ENCODE peak calls at places on chromosomes 5 and 9, in nine cellular contexts. One of them, this sample, is unnamed.

GRCh38 chr5:129904102-129904666 is at the start of gene CHSY3:
- DNase-seq in H9: peak
- DNase-seq in psoas muscle: peak
- DNase-seq in uterus: peak
- DNase-seq in AG04450: peak
- DNase-seq in CD8-positive, alpha-beta T cell: no peak
- DNase-seq in tibial nerve: peak
- DNase-seq in cardiac muscle cell: peak
- DNase-seq in tibial artery: peak
- DNase-seq in this sample: peak

GRCh38 chr9:124399323-124399962 is 15.8 kb downstream of the PSMB7 start:
- DNase-seq in psoas muscle: peak
- DNase-seq in cardiac muscle cell: peak
- DNase-seq in uterus: no peak
- DNase-seq in CD8-positive, alpha-beta T cell: no peak
- DNase-seq in H9: peak
- DNase-seq in tibial nerve: no peak
- DNase-seq in tibial artery: peak
- DNase-seq in AG04450: no peak
- DNase-seq in this sample: peak

GRCh38 chr9:87115790-87116189 is 168.5 kb upstream of the GAS1 start:
- DNase-seq in H9: no peak
- DNase-seq in AG04450: no peak
- DNase-seq in uterus: no peak
- DNase-seq in tibial artery: no peak
- DNase-seq in psoas muscle: no peak
- DNase-seq in CD8-positive, alpha-beta T cell: no peak
- DNase-seq in tibial nerve: no peak
- DNase-seq in cardiac muscle cell: peak
- DNase-seq in this sample: peak

GRCh38 chr9:96021616-96022444 is 146.3 kb downstream of the ERCC6L2 start:
- DNase-seq in CD8-positive, alpha-beta T cell: no peak
- DNase-seq in AG04450: no peak
- DNase-seq in tibial nerve: no peak
- DNase-seq in psoas muscle: no peak
- DNase-seq in tibial artery: no peak
- DNase-seq in cardiac muscle cell: no peak
- DNase-seq in uterus: no peak
- DNase-seq in H9: no peak
- DNase-seq in this sample: no peak

GRCh38 chr5:126482591-126482990 is 59.4 kb downstream of the GRAMD2B start:
- DNase-seq in H9: no peak
- DNase-seq in cardiac muscle cell: no peak
- DNase-seq in uterus: no peak
- DNase-seq in tibial nerve: no peak
- DNase-seq in tibial artery: no peak
- DNase-seq in AG04450: no peak
- DNase-seq in psoas muscle: no peak
- DNase-seq in CD8-positive, alpha-beta T cell: no peak
- DNase-seq in this sample: no peak

GRCh38 chr5:61767231-61768080 is 435.4 kb downstream of the ZSWIM6 start:
- DNase-seq in tibial nerve: no peak
- DNase-seq in uterus: no peak
- DNase-seq in psoas muscle: no peak
- DNase-seq in tibial artery: no peak
- DNase-seq in cardiac muscle cell: no peak
- DNase-seq in AG04450: no peak
- DNase-seq in H9: no peak
- DNase-seq in CD8-positive, alpha-beta T cell: no peak
- DNase-seq in this sample: no peak

GRCh38 chr9:109286571-109286977 is 34.3 kb downstream of the EPB41L4B start:
- DNase-seq in uterus: no peak
- DNase-seq in psoas muscle: no peak
- DNase-seq in cardiac muscle cell: peak
- DNase-seq in tibial nerve: no peak
- DNase-seq in H9: no peak
- DNase-seq in AG04450: no peak
- DNase-seq in tibial artery: no peak
- DNase-seq in CD8-positive, alpha-beta T cell: no peak
- DNase-seq in this sample: peak

GRCh38 chr5:136128416-136128935 is 4.2 kb upstream of the SMAD5 start:
- DNase-seq in AG04450: no peak
- DNase-seq in H9: no peak
- DNase-seq in psoas muscle: no peak
- DNase-seq in cardiac muscle cell: no peak
- DNase-seq in CD8-positive, alpha-beta T cell: no peak
- DNase-seq in uterus: no peak
- DNase-seq in tibial nerve: no peak
- DNase-seq in tibial artery: no peak
- DNase-seq in this sample: no peak

GRCh38 chr5:140153905-140154304 is 21.1 kb upstream of the CYSTM1 start:
- DNase-seq in cardiac muscle cell: no peak
- DNase-seq in uterus: no peak
- DNase-seq in H9: no peak
- DNase-seq in tibial nerve: no peak
- DNase-seq in psoas muscle: no peak
- DNase-seq in tibial artery: peak
- DNase-seq in CD8-positive, alpha-beta T cell: no peak
- DNase-seq in AG04450: no peak
- DNase-seq in this sample: no peak

GRCh38 chr5:180070726-180071417 is 687 bp downstream of the RNF130 start:
- DNase-seq in psoas muscle: no peak
- DNase-seq in CD8-positive, alpha-beta T cell: no peak
- DNase-seq in tibial artery: peak
- DNase-seq in tibial nerve: no peak
- DNase-seq in AG04450: no peak
- DNase-seq in H9: no peak
- DNase-seq in cardiac muscle cell: peak
- DNase-seq in uterus: peak
- DNase-seq in this sample: peak

GRCh38 chr5:79602884-79603283 is 9.4 kb upstream of the TENT2 start:
- DNase-seq in tibial artery: no peak
- DNase-seq in CD8-positive, alpha-beta T cell: no peak
- DNase-seq in AG04450: no peak
- DNase-seq in H9: no peak
- DNase-seq in psoas muscle: no peak
- DNase-seq in uterus: no peak
- DNase-seq in cardiac muscle cell: no peak
- DNase-seq in tibial nerve: no peak
- DNase-seq in this sample: no peak

GRCh38 chr5:122192883-122193496 is 63.6 kb downstream of the ZNF474 start:
- DNase-seq in tibial nerve: no peak
- DNase-seq in AG04450: peak
- DNase-seq in tibial artery: no peak
- DNase-seq in H9: no peak
- DNase-seq in CD8-positive, alpha-beta T cell: no peak
- DNase-seq in uterus: peak
- DNase-seq in cardiac muscle cell: peak
- DNase-seq in psoas muscle: no peak
- DNase-seq in this sample: peak

GRCh38 chr9:123617286-123617685 is 261.3 kb downstream of the CRB2 start:
- DNase-seq in uterus: no peak
- DNase-seq in CD8-positive, alpha-beta T cell: no peak
- DNase-seq in AG04450: no peak
- DNase-seq in cardiac muscle cell: no peak
- DNase-seq in tibial artery: no peak
- DNase-seq in tibial nerve: no peak
- DNase-seq in psoas muscle: no peak
- DNase-seq in H9: no peak
- DNase-seq in this sample: no peak

GRCh38 chr5:178785999-178786398 is 55.5 kb upstream of the ZNF354A start:
- DNase-seq in AG04450: no peak
- DNase-seq in psoas muscle: no peak
- DNase-seq in uterus: no peak
- DNase-seq in cardiac muscle cell: no peak
- DNase-seq in tibial artery: no peak
- DNase-seq in tibial nerve: no peak
- DNase-seq in H9: no peak
- DNase-seq in CD8-positive, alpha-beta T cell: no peak
- DNase-seq in this sample: peak

GRCh38 chr9:114512337-114512874 is 7.1 kb upstream of the WHRN start:
- DNase-seq in cardiac muscle cell: no peak
- DNase-seq in psoas muscle: no peak
- DNase-seq in tibial nerve: no peak
- DNase-seq in uterus: no peak
- DNase-seq in AG04450: no peak
- DNase-seq in tibial artery: no peak
- DNase-seq in CD8-positive, alpha-beta T cell: no peak
- DNase-seq in H9: no peak
- DNase-seq in this sample: no peak

GRCh38 chr9:128068656-128069221 is 707 bp downstream of the SLC25A25 start:
- DNase-seq in AG04450: no peak
- DNase-seq in tibial artery: no peak
- DNase-seq in tibial nerve: no peak
- DNase-seq in H9: no peak
- DNase-seq in psoas muscle: no peak
- DNase-seq in cardiac muscle cell: no peak
- DNase-seq in CD8-positive, alpha-beta T cell: no peak
- DNase-seq in uterus: no peak
- DNase-seq in this sample: no peak

GRCh38 chr9:18526686-18527085 is 52.7 kb downstream of the ADAMTSL1 start:
- DNase-seq in psoas muscle: no peak
- DNase-seq in AG04450: no peak
- DNase-seq in tibial artery: no peak
- DNase-seq in uterus: no peak
- DNase-seq in CD8-positive, alpha-beta T cell: no peak
- DNase-seq in tibial nerve: no peak
- DNase-seq in cardiac muscle cell: peak
- DNase-seq in H9: no peak
- DNase-seq in this sample: no peak

GRCh38 chr9:78118742-78119473 is 87.3 kb upstream of the GNAQ start:
- DNase-seq in tibial artery: no peak
- DNase-seq in cardiac muscle cell: peak
- DNase-seq in AG04450: no peak
- DNase-seq in tibial nerve: no peak
- DNase-seq in CD8-positive, alpha-beta T cell: no peak
- DNase-seq in H9: no peak
- DNase-seq in psoas muscle: no peak
- DNase-seq in uterus: no peak
- DNase-seq in this sample: peak

GRCh38 chr9:114288233-114289051 is 34.5 kb upstream of the ORM1 start:
- DNase-seq in psoas muscle: peak
- DNase-seq in uterus: peak
- DNase-seq in tibial artery: peak
- DNase-seq in cardiac muscle cell: peak
- DNase-seq in AG04450: no peak
- DNase-seq in tibial nerve: peak
- DNase-seq in CD8-positive, alpha-beta T cell: no peak
- DNase-seq in H9: peak
- DNase-seq in this sample: peak

GRCh38 chr9:37715260-37715659 is 38.3 kb upstream of the TRMT10B start:
- DNase-seq in uterus: no peak
- DNase-seq in psoas muscle: no peak
- DNase-seq in H9: no peak
- DNase-seq in tibial nerve: no peak
- DNase-seq in cardiac muscle cell: no peak
- DNase-seq in AG04450: no peak
- DNase-seq in tibial artery: no peak
- DNase-seq in CD8-positive, alpha-beta T cell: no peak
- DNase-seq in this sample: no peak

DNA sequence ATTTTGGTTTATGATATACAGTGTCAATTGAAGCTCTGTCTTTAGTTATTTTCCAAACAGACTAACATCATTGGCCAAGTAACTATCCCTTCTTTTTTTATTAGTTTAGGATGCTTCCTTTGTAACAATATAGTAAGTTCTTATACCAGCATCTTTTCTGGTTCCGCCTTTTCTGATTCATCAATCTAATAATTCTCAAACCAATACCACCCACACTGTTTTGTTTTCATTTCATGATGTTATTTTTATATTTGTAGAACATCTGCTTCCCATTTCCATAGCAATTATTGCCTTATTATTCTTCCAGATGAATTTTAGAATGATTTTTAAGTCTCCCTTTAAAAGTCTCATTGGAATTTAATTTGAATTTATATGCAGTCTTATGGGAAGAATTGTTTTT is 218.1 kb downstream of the RFK start:
- DNase-seq in psoas muscle: no peak
- DNase-seq in tibial nerve: no peak
- DNase-seq in cardiac muscle cell: no peak
- DNase-seq in H9: no peak
- DNase-seq in CD8-positive, alpha-beta T cell: no peak
- DNase-seq in AG04450: no peak
- DNase-seq in uterus: no peak
- DNase-seq in tibial artery: no peak
- DNase-seq in this sample: no peak
- TF ChIP-seq CTCF in psoas muscle: no peak
- TF ChIP-seq CTCF in tibial nerve: no peak
- TF ChIP-seq CTCF in cardiac muscle cell: no peak
- TF ChIP-seq CTCF in H9: no peak
- TF ChIP-seq CTCF in CD8-positive, alpha-beta T cell: no peak
- TF ChIP-seq CTCF in AG04450: no peak
- TF ChIP-seq CTCF in uterus: no peak
- TF ChIP-seq CTCF in tibial artery: no peak
- TF ChIP-seq CTCF in this sample: no peak

GRCh38 chr9:130930804-130931349 is 8.2 kb downstream of the FIBCD1 start:
- DNase-seq in cardiac muscle cell: no peak
- DNase-seq in tibial artery: no peak
- DNase-seq in AG04450: no peak
- DNase-seq in CD8-positive, alpha-beta T cell: no peak
- DNase-seq in uterus: no peak
- DNase-seq in psoas muscle: no peak
- DNase-seq in tibial nerve: no peak
- DNase-seq in H9: no peak
- DNase-seq in this sample: no peak
- H3K27ac ChIP-seq in cardiac muscle cell: no peak
- H3K27ac ChIP-seq in tibial artery: no peak
- H3K27ac ChIP-seq in AG04450: no peak
- H3K27ac ChIP-seq in CD8-positive, alpha-beta T cell: no peak
- H3K27ac ChIP-seq in uterus: no peak
- H3K27ac ChIP-seq in psoas muscle: no peak
- H3K27ac ChIP-seq in tibial nerve: no peak
- H3K27ac ChIP-seq in H9: no peak
- H3K27ac ChIP-seq in this sample: no peak

DNA sequence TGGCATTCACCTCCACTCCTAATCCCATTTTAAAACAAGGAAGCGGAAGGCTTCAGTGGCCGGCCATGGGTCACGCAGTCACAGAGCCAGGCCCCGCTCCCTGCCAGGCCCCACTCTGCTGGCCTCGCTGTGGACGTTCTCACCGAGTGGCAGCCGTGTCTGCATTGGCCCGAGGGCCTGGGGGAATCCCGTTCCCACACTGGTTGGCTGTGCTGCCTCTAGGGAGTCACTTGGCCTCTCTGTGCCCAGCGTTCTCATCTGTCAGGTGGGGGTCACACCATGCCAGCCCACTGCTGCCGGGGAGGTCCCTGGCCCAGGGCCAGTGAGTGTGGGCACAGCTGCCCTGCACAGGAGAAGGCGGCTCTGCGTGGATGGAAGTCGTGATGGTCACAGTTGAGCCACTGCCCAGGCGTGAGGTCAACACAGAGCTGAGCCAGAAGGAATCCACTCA is 13.4 kb upstream of the SLC9A3 start:
- DNase-seq in tibial artery: no peak
- DNase-seq in AG04450: no peak
- DNase-seq in tibial nerve: no peak
- DNase-seq in CD8-positive, alpha-beta T cell: no peak
- DNase-seq in uterus: no peak
- DNase-seq in cardiac muscle cell: no peak
- DNase-seq in H9: no peak
- DNase-seq in psoas muscle: peak
- DNase-seq in this sample: no peak
- TF ChIP-seq CTCF in tibial artery: no peak
- TF ChIP-seq CTCF in AG04450: no peak
- TF ChIP-seq CTCF in tibial nerve: no peak
- TF ChIP-seq CTCF in CD8-positive, alpha-beta T cell: no peak
- TF ChIP-seq CTCF in uterus: no peak
- TF ChIP-seq CTCF in cardiac muscle cell: no peak
- TF ChIP-seq CTCF in H9: no peak
- TF ChIP-seq CTCF in psoas muscle: no peak
- TF ChIP-seq CTCF in this sample: no peak

GRCh38 chr5:43461066-43461465 is 22.6 kb downstream of the TMEM267 start:
- DNase-seq in cardiac muscle cell: no peak
- DNase-seq in psoas muscle: no peak
- DNase-seq in tibial artery: no peak
- DNase-seq in uterus: no peak
- DNase-seq in H9: no peak
- DNase-seq in tibial nerve: no peak
- DNase-seq in AG04450: no peak
- DNase-seq in CD8-positive, alpha-beta T cell: no peak
- DNase-seq in this sample: no peak
- H3K27ac ChIP-seq in cardiac muscle cell: no peak
- H3K27ac ChIP-seq in psoas muscle: no peak
- H3K27ac ChIP-seq in tibial artery: no peak
- H3K27ac ChIP-seq in uterus: no peak
- H3K27ac ChIP-seq in H9: no peak
- H3K27ac ChIP-seq in tibial nerve: no peak
- H3K27ac ChIP-seq in AG04450: no peak
- H3K27ac ChIP-seq in CD8-positive, alpha-beta T cell: no peak
- H3K27ac ChIP-seq in this sample: no peak